ENCODE peak calls at places on chromosomes 16 and 17, in five cellular contexts. C is upper lobe of right lung, T is neural progenitor cell, J is fibroblast of lung, P is heart right ventricle. M is an unnamed sample.

GRCh38 chr16:57951204-57951960 is 19.5 kb downstream of the CNGB1 start:
- DNase-seq in C (no peak), J (no peak), P (no peak), T (no peak), M (no peak)

GRCh38 chr17:57622886-57623433 is 122.1 kb downstream of the CCDC182 start:
- DNase-seq in P (peak), J (peak), C (peak), T (no peak), M (no peak)

GRCh38 chr17:39208893-39209292 is 8.8 kb downstream of the RPL19 start:
- DNase-seq in J (no peak), C (peak), P (no peak), T (peak), M (no peak)

GRCh38 chr17:74330446-74330845 is 4.4 kb downstream of the KIF19 start:
- DNase-seq in J (no peak), C (no peak), T (no peak), P (no peak), M (no peak)

GRCh38 chr17:32878211-32878610 is 1.3 kb upstream of the MYO1D start:
- DNase-seq in P (no peak), T (no peak), J (peak), C (peak), M (no peak)

GRCh38 chr16:1708083-1708767 is 2.2 kb downstream of the MAPK8IP3 start:
- DNase-seq in P (no peak), C (no peak), J (peak), T (no peak), M (no peak)

GRCh38 chr16:69113216-69113615 is 7.8 kb downstream of the HAS3 start:
- DNase-seq in P (no peak), T (no peak), J (no peak), C (peak), M (no peak)

GRCh38 chr17:16477255-16477654 is 14.7 kb downstream of the LRRC75A start:
- DNase-seq in P (peak), T (no peak), J (peak), C (no peak), M (peak)

GRCh38 chr17:34076743-34077631 is 178.1 kb upstream of the CCL2 start:
- DNase-seq in C (no peak), P (no peak), J (no peak), T (no peak), M (no peak)

GRCh38 chr16:85542548-85542927 is 70.6 kb upstream of the GSE1 start:
- DNase-seq in T (no peak), P (no peak), C (no peak), J (no peak), M (no peak)

GRCh38 chr17:77738666-77739531 is 219.6 kb upstream of the TNRC6C start:
- DNase-seq in J (no peak), C (peak), T (no peak), P (peak), M (no peak)

GRCh38 chr17:2011421-2012371 is 13.4 kb downstream of the RTN4RL1 start:
- DNase-seq in C (peak), T (peak), P (no peak), J (peak), M (no peak)

GRCh38 chr16:3173892-3174617 is 13.9 kb upstream of the OR1F1 start:
- DNase-seq in P (no peak), J (no peak), T (peak), C (no peak), M (no peak)
- H3K4me3 ChIP-seq in P (no peak), J (no peak), T (peak), C (no peak), M (peak)

GRCh38 chr16:22320572-22321339 is 23.5 kb downstream of the POLR3E start:
- DNase-seq in P (no peak), J (no peak), T (no peak), C (no peak), M (no peak)

GRCh38 chr16:22323173-22323997 is 26.2 kb downstream of the POLR3E start:
- DNase-seq in J (no peak), T (no peak), P (no peak), C (peak), M (no peak)

GRCh38 chr16:22322741-22323140 is 25.5 kb downstream of the POLR3E start:
- DNase-seq in C (peak), T (no peak), J (no peak), P (no peak), M (no peak)

GRCh38 chr16:22322021-22322471 is 24.8 kb downstream of the POLR3E start:
- DNase-seq in C (peak), P (no peak), T (no peak), J (no peak), M (no peak)

GRCh38 chr16:22321340-22322001 is 24.3 kb downstream of the POLR3E start:
- DNase-seq in C (peak), P (peak), T (peak), J (peak), M (peak)
- TF ChIP-seq CTCF in C (peak), P (peak), T (peak), J (peak), M (peak)

DNA sequence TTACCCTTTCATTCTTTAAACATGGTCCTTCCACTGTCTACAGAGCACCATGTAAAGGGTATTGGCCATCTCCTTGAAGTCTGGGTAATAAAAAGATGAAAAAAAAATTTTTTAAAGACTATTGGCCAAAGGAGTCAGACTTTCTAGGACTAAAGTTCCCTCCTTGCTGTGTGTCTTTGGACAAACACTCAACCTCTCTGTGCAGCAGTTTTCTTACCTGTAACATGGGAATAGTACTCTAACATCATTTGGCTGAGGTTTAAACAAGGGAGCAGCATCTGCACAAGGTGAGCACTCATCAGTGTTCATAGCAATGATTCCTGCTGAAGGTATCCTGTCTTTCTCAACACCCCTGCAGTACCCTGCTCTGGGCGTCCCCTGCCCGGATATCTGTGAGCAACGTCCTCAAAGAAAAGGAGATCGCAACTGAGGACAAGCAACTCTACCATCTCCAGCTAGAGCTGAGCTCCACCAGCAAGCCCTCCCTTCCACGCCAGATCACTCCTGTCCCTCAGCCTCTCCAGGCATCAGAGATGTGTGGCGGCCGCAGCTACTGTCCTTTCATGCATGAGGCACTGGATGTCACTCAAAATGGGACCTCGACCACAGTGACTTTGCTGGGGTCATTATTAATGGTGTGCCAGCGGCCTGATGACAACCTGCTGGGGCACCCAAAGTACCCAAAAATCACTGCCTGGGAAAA is 29.5 kb upstream of the RPH3AL start:
- DNase-seq in J (no peak), P (no peak), C (no peak), T (no peak), M (no peak)
- H3K4me3 ChIP-seq in J (no peak), P (no peak), C (no peak), T (peak), M (no peak)

GRCh38 chr16:89883346-89884040 is 10.1 kb downstream of the TCF25 start:
- DNase-seq in T (no peak), C (no peak), P (no peak), J (no peak), M (no peak)

GRCh38 chr16:89887243-89887642 is 13.9 kb downstream of the TCF25 start:
- DNase-seq in P (no peak), J (no peak), C (no peak), T (no peak), M (no peak)

GRCh38 chr16:89884041-89884421 is 10.6 kb downstream of the TCF25 start:
- DNase-seq in C (no peak), T (no peak), J (no peak), P (no peak), M (no peak)

GRCh38 chr16:89880477-89881367 is 7.3 kb downstream of the TCF25 start:
- DNase-seq in T (no peak), C (no peak), J (no peak), P (no peak), M (no peak)

GRCh38 chr16:89881368-89881730 is 8.0 kb downstream of the TCF25 start:
- DNase-seq in T (no peak), C (no peak), J (no peak), P (no peak), M (no peak)
- TF ChIP-seq CTCF in T (no peak), C (no peak), J (no peak), P (no peak), M (no peak)

GRCh38 chr17:70525976-70526375 is 356.6 kb downstream of the KCNJ2 start:
- DNase-seq in P (no peak), T (no peak), C (no peak), J (no peak), M (no peak)
- H3K4me3 ChIP-seq in P (no peak), T (no peak), C (no peak), J (no peak), M (no peak)

DNA sequence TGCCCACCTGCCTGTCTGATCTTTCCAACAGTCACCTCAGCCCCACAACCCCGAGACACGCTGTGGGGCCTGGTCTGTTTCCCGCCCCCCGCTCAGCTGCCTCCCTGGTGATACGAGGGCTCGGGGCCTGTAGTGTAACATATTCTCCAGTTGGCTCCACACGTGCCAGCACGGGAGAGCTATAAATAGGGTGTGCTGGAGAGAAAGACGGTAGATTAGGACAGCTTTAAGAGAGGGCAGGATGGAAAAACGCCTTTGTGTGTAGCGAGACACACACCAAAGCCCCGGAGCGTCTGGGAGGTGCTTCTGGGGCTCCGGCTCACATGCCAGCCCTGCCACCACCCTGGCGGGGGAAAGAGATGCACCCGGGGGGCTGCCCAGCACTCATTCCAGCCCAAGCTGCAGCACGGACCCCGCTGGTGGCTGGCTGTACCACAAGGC is 7.4 kb upstream of the MTSS2 start:
- DNase-seq in P (peak), C (no peak), T (no peak), J (no peak), M (peak)
- TF ChIP-seq CTCF in P (no peak), C (no peak), T (no peak), J (no peak), M (no peak)

GRCh38 chr17:79007504-79008381 is 1.8 kb downstream of the CANT1 start:
- DNase-seq in P (no peak), T (no peak), J (no peak), C (peak), M (no peak)
- H3K4me3 ChIP-seq in P (peak), T (no peak), J (peak), C (peak), M (no peak)

GRCh38 chr16:66003196-66003595 is 363.3 kb upstream of the CDH5 start:
- DNase-seq in T (no peak), P (no peak), C (no peak), J (no peak), M (no peak)

GRCh38 chr16:66004706-66005105 is 361.8 kb upstream of the CDH5 start:
- DNase-seq in J (peak), T (no peak), P (no peak), C (no peak), M (no peak)

GRCh38 chr16:66008136-66008535 is 358.4 kb upstream of the CDH5 start:
- DNase-seq in C (no peak), T (no peak), P (no peak), J (no peak), M (no peak)

GRCh38 chr16:66007717-66008116 is 358.8 kb upstream of the CDH5 start:
- DNase-seq in P (no peak), J (peak), C (no peak), T (peak), M (no peak)

DNA sequence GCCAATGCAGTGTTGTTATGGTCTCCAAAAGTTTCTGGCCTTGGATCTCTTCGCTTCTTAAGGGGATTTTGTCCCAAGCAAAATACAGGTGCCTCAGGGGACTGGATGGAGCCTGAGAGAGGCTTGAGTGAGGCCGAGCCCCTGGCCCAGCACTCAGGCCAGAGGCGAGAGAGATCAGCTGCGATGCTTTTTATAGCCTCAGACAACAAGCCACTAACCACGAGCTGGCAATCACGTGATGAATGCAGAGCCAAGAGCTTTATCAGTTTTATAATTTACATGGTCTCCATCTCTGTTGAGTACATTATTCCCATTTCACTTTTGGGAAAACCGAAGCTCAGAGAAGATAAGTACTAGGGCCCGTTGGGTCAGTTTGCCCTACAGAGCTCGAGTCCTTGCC is 360.0 kb upstream of the CDH5 start:
- DNase-seq in P (no peak), J (peak), T (no peak), C (no peak), M (no peak)
- TF ChIP-seq CTCF in P (no peak), J (no peak), T (no peak), C (no peak), M (no peak)

GRCh38 chr17:7476951-7477350 is 2.5 kb downstream of the ZBTB4 start:
- DNase-seq in P (no peak), T (no peak), C (no peak), J (no peak), M (no peak)

GRCh38 chr17:7478276-7479138 is 924 bp downstream of the ZBTB4 start:
- DNase-seq in J (peak), P (peak), C (peak), T (peak), M (no peak)

GRCh38 chr17:7475764-7476422 is 3.5 kb downstream of the ZBTB4 start:
- DNase-seq in C (no peak), J (no peak), P (peak), T (no peak), M (no peak)

GRCh38 chr17:7477392-7478275 is 1.8 kb downstream of the ZBTB4 start:
- DNase-seq in T (peak), P (peak), J (peak), C (peak), M (peak)

DNA sequence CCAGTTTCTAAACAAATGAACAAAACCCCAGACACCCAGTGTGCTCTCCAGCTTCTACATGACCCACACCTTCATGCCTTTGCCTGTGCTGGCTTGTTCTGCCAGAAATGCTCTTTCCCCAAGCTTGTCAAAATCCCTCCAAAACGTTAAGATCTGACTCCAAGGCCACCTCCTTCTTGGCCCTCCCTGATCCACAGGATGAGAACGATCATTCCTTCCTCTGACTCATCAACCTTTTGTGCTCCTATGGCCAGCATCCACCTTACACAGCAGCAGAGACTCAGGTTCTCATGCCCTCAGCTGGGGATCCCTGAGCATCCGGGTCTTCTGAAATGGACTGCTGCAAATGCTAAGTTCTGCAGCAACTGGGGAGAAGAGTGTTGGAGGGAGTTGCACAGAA is 3.0 kb downstream of the ZBTB4 start:
- DNase-seq in C (no peak), P (no peak), J (peak), T (no peak), M (no peak)
- H3K4me3 ChIP-seq in C (no peak), P (peak), J (peak), T (no peak), M (no peak)

GRCh38 chr16:53692146-53692545 is 11.5 kb downstream of the RPGRIP1L start:
- DNase-seq in P (no peak), J (no peak), T (peak), C (no peak), M (no peak)
- TF ChIP-seq CTCF in P (no peak), J (no peak), T (peak), C (no peak), M (no peak)